ENCODE peak calls at places on chromosomes 11 and 22, in four cellular contexts. P, W, Z and H are unnamed samples.
A peak's percentile ranks its signal among the peaks of the same experiment; 100 is the strongest.

GRCh38 chr11:67119577-67120391 is 721 bp downstream of the KDM2A start:
- DNase-seq in Z (no peak), P (no peak), W (no peak), H (no peak)

GRCh38 chr22:40383905-40384304 is 13.5 kb downstream of the SGSM3 start:
- DNase-seq in P (no peak), W (no peak), Z (no peak), H (no peak)

GRCh38 chr11:109423114-109423859 is 1.3 kb downstream of the C11orf87 start:
- DNase-seq in P (no peak), W (no peak), Z (no peak), H (no peak)

GRCh38 chr11:73585834-73586575 is 11.9 kb downstream of the FAM168A start:
- DNase-seq in W (no peak), P (no peak), Z (no peak), H (no peak)

GRCh38 chr11:89922195-89922660 is at the start of gene TRIM49D1:
- DNase-seq in W (no peak), Z (no peak), P (no peak), H (no peak)

GRCh38 chr22:37231406-37232139 is 12.5 kb downstream of the RAC2 start:
- DNase-seq in P (no peak), Z (no peak), W (no peak), H (no peak)

GRCh38 chr11:134358853-134359490 is 27.2 kb downstream of the GLB1L2 start:
- DNase-seq in P (no peak), Z (no peak), W (no peak), H (no peak)

GRCh38 chr11:110373061-110373702 is 56.6 kb upstream of the FDX1 start:
- DNase-seq in P (no peak), Z (no peak), W (no peak), H (no peak)

GRCh38 chr11:64314146-64314804 is 3.1 kb downstream of the TRMT112 start:
- DNase-seq in Z (no peak), W (no peak), P (no peak), H (no peak)

GRCh38 chr11:111357150-111358037 is 21.7 kb downstream of the POU2AF1 start:
- DNase-seq in Z (no peak), W (no peak), P (no peak), H (no peak)

GRCh38 chr11:57426754-57427691 is at the start of gene SLC43A3:
- DNase-seq in P (peak; percentile 19), Z (peak; percentile 76), W (no peak), H (peak; percentile 8)

GRCh38 chr11:134725939-134726639 is 314.0 kb upstream of the B3GAT1 start:
- DNase-seq in W (no peak), Z (no peak), P (no peak), H (no peak)

GRCh38 chr11:69156673-69157155 is 979 bp downstream of the SMIM38 start:
- DNase-seq in Z (no peak), P (no peak), W (no peak), H (no peak)

GRCh38 chr11:114120606-114121005 is 61.1 kb downstream of the ZBTB16 start:
- DNase-seq in W (no peak), P (no peak), Z (no peak), H (no peak)

GRCh38 chr22:30221121-30221992 is 25.2 kb downstream of the LIF start:
- DNase-seq in Z (peak; percentile 61), P (no peak), W (no peak), H (no peak)

GRCh38 chr11:96969251-96969650 is 579.4 kb downstream of the JRKL start:
- DNase-seq in P (no peak), W (no peak), Z (no peak), H (no peak)

GRCh38 chr11:96061094-96061493 is 137.2 kb upstream of the MTMR2 start:
- DNase-seq in W (no peak), P (no peak), Z (no peak), H (no peak)

GRCh38 chr11:129230006-129230405 is 37.9 kb upstream of the ARHGAP32 start:
- DNase-seq in W (no peak), Z (no peak), P (no peak), H (no peak)

GRCh38 chr22:49052023-49052538 is 775.6 kb downstream of the BRD1 start:
- DNase-seq in P (no peak), W (no peak), Z (peak; percentile 45), H (no peak)

GRCh38 chr11:93573184-93573583 is 30.0 kb upstream of the SMCO4 start:
- DNase-seq in Z (no peak), W (no peak), P (no peak), H (no peak)

GRCh38 chr11:117600261-117600783 is 196.7 kb downstream of the DSCAML1 start:
- DNase-seq in W (no peak), P (no peak), Z (no peak), H (no peak)

GRCh38 chr11:47330002-47330911 is 22.2 kb downstream of the MYBPC3 start:
- DNase-seq in Z (no peak), P (no peak), W (no peak), H (no peak)

GRCh38 chr11:71563401-71563800 is 2.0 kb upstream of the KRTAP5-10 start:
- DNase-seq in P (no peak), Z (peak; percentile 13), W (no peak), H (no peak)

GRCh38 chr22:42623756-42624446 is 9.2 kb upstream of the POLDIP3 start:
- DNase-seq in P (no peak), W (no peak), Z (no peak), H (no peak)

GRCh38 chr11:67293090-67293489 is 4.0 kb downstream of the ANKRD13D start:
- DNase-seq in P (no peak), W (no peak), Z (no peak), H (no peak)

GRCh38 chr11:27701262-27702105 is 1.2 kb upstream of the BDNF start:
- DNase-seq in W (no peak), P (no peak), Z (no peak), H (no peak)

GRCh38 chr11:102007567-102008437 is 39.4 kb upstream of the CFAP300 start:
- DNase-seq in Z (no peak), W (peak; percentile 21), P (no peak), H (peak; percentile 1)